ENCODE peak calls at places on chromosomes 11 and 22, in six cellular contexts. One of them, this sample, is unnamed.

GRCh38 chr11:114059278-114059983 is at the start of gene ZBTB16:
- DNase-seq in MV-4-11: peak
- DNase-seq in OCI-LY7: no peak
- DNase-seq in substantia nigra: peak
- DNase-seq in NCI-H446 treated with DMSO at 0.1 percent for 48 hours: no peak
- DNase-seq in amniotic epithelial cell: peak
- DNase-seq in this sample: peak

GRCh38 chr11:114307524-114308203 is 11.5 kb downstream of the NNMT start:
- DNase-seq in NCI-H446 treated with DMSO at 0.1 percent for 48 hours: no peak
- DNase-seq in substantia nigra: no peak
- DNase-seq in OCI-LY7: no peak
- DNase-seq in amniotic epithelial cell: peak
- DNase-seq in MV-4-11: no peak
- DNase-seq in this sample: no peak

GRCh38 chr11:79708319-79708928 is 267.6 kb upstream of the TENM4 start:
- DNase-seq in substantia nigra: no peak
- DNase-seq in NCI-H446 treated with DMSO at 0.1 percent for 48 hours: peak
- DNase-seq in MV-4-11: peak
- DNase-seq in OCI-LY7: peak
- DNase-seq in amniotic epithelial cell: peak
- DNase-seq in this sample: no peak

GRCh38 chr11:125163431-125164011 is 1.0 kb upstream of the PKNOX2 start:
- DNase-seq in substantia nigra: no peak
- DNase-seq in amniotic epithelial cell: no peak
- DNase-seq in NCI-H446 treated with DMSO at 0.1 percent for 48 hours: no peak
- DNase-seq in MV-4-11: no peak
- DNase-seq in OCI-LY7: no peak
- DNase-seq in this sample: no peak

GRCh38 chr11:68412593-68413475 is 47.7 kb upstream of the PPP6R3 start:
- DNase-seq in MV-4-11: no peak
- DNase-seq in NCI-H446 treated with DMSO at 0.1 percent for 48 hours: no peak
- DNase-seq in OCI-LY7: no peak
- DNase-seq in amniotic epithelial cell: peak
- DNase-seq in substantia nigra: no peak
- DNase-seq in this sample: no peak

GRCh38 chr11:41051919-41052630 is 407.4 kb downstream of the LRRC4C start:
- DNase-seq in NCI-H446 treated with DMSO at 0.1 percent for 48 hours: no peak
- DNase-seq in amniotic epithelial cell: no peak
- DNase-seq in substantia nigra: no peak
- DNase-seq in MV-4-11: no peak
- DNase-seq in OCI-LY7: no peak
- DNase-seq in this sample: no peak

GRCh38 chr11:34185926-34186841 is 80.8 kb downstream of the NAT10 start:
- DNase-seq in MV-4-11: no peak
- DNase-seq in substantia nigra: no peak
- DNase-seq in amniotic epithelial cell: no peak
- DNase-seq in OCI-LY7: no peak
- DNase-seq in NCI-H446 treated with DMSO at 0.1 percent for 48 hours: peak
- DNase-seq in this sample: no peak

GRCh38 chr22:32528984-32529982 is 54.7 kb downstream of the FBXO7 start:
- DNase-seq in amniotic epithelial cell: peak
- DNase-seq in MV-4-11: peak
- DNase-seq in NCI-H446 treated with DMSO at 0.1 percent for 48 hours: peak
- DNase-seq in substantia nigra: peak
- DNase-seq in OCI-LY7: peak
- DNase-seq in this sample: peak

GRCh38 chr11:46277623-46278386 is at the start of gene CREB3L1:
- DNase-seq in OCI-LY7: no peak
- DNase-seq in substantia nigra: no peak
- DNase-seq in MV-4-11: no peak
- DNase-seq in amniotic epithelial cell: no peak
- DNase-seq in NCI-H446 treated with DMSO at 0.1 percent for 48 hours: no peak
- DNase-seq in this sample: no peak

GRCh38 chr11:117717485-117718314 is 79.3 kb downstream of the DSCAML1 start:
- DNase-seq in NCI-H446 treated with DMSO at 0.1 percent for 48 hours: no peak
- DNase-seq in substantia nigra: peak
- DNase-seq in amniotic epithelial cell: no peak
- DNase-seq in MV-4-11: no peak
- DNase-seq in OCI-LY7: no peak
- DNase-seq in this sample: peak

GRCh38 chr11:116901211-116901610 is 63.8 kb upstream of the APOA1 start:
- DNase-seq in NCI-H446 treated with DMSO at 0.1 percent for 48 hours: no peak
- DNase-seq in MV-4-11: no peak
- DNase-seq in substantia nigra: no peak
- DNase-seq in OCI-LY7: no peak
- DNase-seq in amniotic epithelial cell: no peak
- DNase-seq in this sample: peak

GRCh38 chr11:116851631-116852030 is 14.2 kb upstream of the APOA1 start:
- DNase-seq in MV-4-11: peak
- DNase-seq in substantia nigra: no peak
- DNase-seq in NCI-H446 treated with DMSO at 0.1 percent for 48 hours: no peak
- DNase-seq in amniotic epithelial cell: peak
- DNase-seq in OCI-LY7: no peak
- DNase-seq in this sample: no peak

GRCh38 chr11:83717551-83717950 is 431.4 kb upstream of the CCDC90B start:
- DNase-seq in OCI-LY7: no peak
- DNase-seq in amniotic epithelial cell: peak
- DNase-seq in NCI-H446 treated with DMSO at 0.1 percent for 48 hours: no peak
- DNase-seq in MV-4-11: no peak
- DNase-seq in substantia nigra: no peak
- DNase-seq in this sample: no peak